ENCODE peak calls at places on chromosomes 7 and 10, in ten cellular contexts. W is stimulated activated CD8-positive, alpha-beta memory T cell treated with anti-CD3 and anti-CD28 coated beads, Interleukin-15, amount 100 ng/mL, for 1 hour; G is left cardiac atrium; T is activated T-helper 1 cell treated with Interleukin-2 at 50 U/mL for 16 hours; E is NCI-H446; R is NCI-H1417; N is NCI-H345; O is HuH-7; B is HTR-8/SVneo; I is NCI-H510A treated with DMSO at 0.1 percent for 48 hours. Q is an unnamed sample.

GRCh38 chr7:27895553-27895952 is 155.6 kb downstream of the TAX1BP1 start:
- DNase-seq in B (no peak), W (no peak), T (no peak), I (no peak), E (no peak), O (no peak), R (no peak), N (no peak), G (no peak), Q (no peak)

GRCh38 chr10:77712207-77712606 is 74.6 kb upstream of the KCNMA1 start:
- DNase-seq in R (no peak), N (no peak), W (no peak), B (no peak), T (no peak), O (no peak), I (no peak), E (no peak), G (no peak), Q (no peak)

GRCh38 chr7:99125505-99125865 is 18.4 kb downstream of the SMURF1 start:
- DNase-seq in N (peak; percentile 86), G (no peak), I (peak; percentile 22), O (no peak), R (no peak), B (no peak), E (no peak), T (no peak), W (no peak), Q (no peak)

GRCh38 chr7:70071786-70072185 is 473.5 kb downstream of the AUTS2 start:
- DNase-seq in O (no peak), W (no peak), R (no peak), N (no peak), I (no peak), T (no peak), E (peak; percentile 12), B (no peak), G (no peak), Q (no peak)

GRCh38 chr10:117653170-117653515 is 110.6 kb downstream of the EMX2 start:
- DNase-seq in R (no peak), E (no peak), N (no peak), G (no peak), W (no peak), O (no peak), B (peak; percentile 70), I (no peak), T (no peak), Q (no peak)

GRCh38 chr7:118846977-118847376 is 622.5 kb downstream of the ANKRD7 start:
- DNase-seq in E (no peak), W (no peak), B (no peak), I (no peak), G (no peak), R (no peak), T (no peak), N (no peak), O (no peak), Q (no peak)

GRCh38 chr7:2926120-2926897 is 82.2 kb upstream of the GNA12 start:
- DNase-seq in R (no peak), G (peak; percentile 13), E (no peak), T (no peak), W (no peak), O (no peak), I (no peak), N (no peak), B (no peak), Q (no peak)

GRCh38 chr7:99428972-99429566 is 9.5 kb downstream of the PTCD1 start:
- DNase-seq in B (no peak), I (no peak), G (no peak), R (no peak), E (no peak), N (peak; percentile 5), O (no peak), W (no peak), T (no peak), Q (no peak)

GRCh38 chr10:42960491-42961155 is 116.2 kb upstream of the RET start:
- DNase-seq in T (no peak), N (no peak), G (no peak), R (no peak), B (peak; percentile 40), O (no peak), W (no peak), E (no peak), I (no peak), Q (no peak)

GRCh38 chr7:35975851-35976454 is 175.1 kb downstream of the SEPTIN7 start:
- DNase-seq in B (peak; percentile 27), R (peak; percentile 70), N (peak; percentile 80), E (peak; percentile 84), O (peak; percentile 67), I (peak; percentile 86), G (no peak), W (peak; percentile 22), T (no peak), Q (no peak)

GRCh38 chr10:133278577-133279265 is 2.1 kb upstream of the ADAM8 start:
- DNase-seq in E (no peak), N (no peak), G (no peak), O (peak; percentile 98), W (peak; percentile 41), T (peak; percentile 47), I (no peak), B (peak; percentile 70), R (peak; percentile 13), Q (no peak)

GRCh38 chr10:61313460-61313859 is 139.7 kb downstream of the TMEM26 start:
- DNase-seq in N (no peak), G (no peak), E (no peak), W (no peak), T (no peak), I (no peak), O (no peak), B (no peak), R (no peak), Q (no peak)

GRCh38 chr10:132408823-132409666 is 12.0 kb downstream of the PWWP2B start:
- DNase-seq in W (no peak), G (no peak), O (no peak), R (no peak), T (no peak), I (no peak), E (no peak), B (no peak), N (no peak), Q (no peak)

GRCh38 chr10:4670737-4671136 is 155.3 kb upstream of the AKR1E2 start:
- DNase-seq in R (no peak), I (no peak), W (no peak), B (no peak), O (no peak), E (no peak), T (no peak), N (no peak), G (no peak), Q (no peak)

GRCh38 chr10:132645630-132646442 is 108.2 kb downstream of the INPP5A start:
- DNase-seq in I (no peak), W (no peak), N (no peak), T (no peak), R (no peak), E (no peak), G (no peak), B (no peak), O (no peak), Q (no peak)

GRCh38 chr10:126398383-126398743 is 10.1 kb upstream of the ADAM12 start:
- DNase-seq in T (no peak), B (no peak), N (no peak), R (no peak), I (no peak), W (no peak), G (no peak), O (no peak), E (no peak), Q (no peak)

GRCh38 chr7:7428806-7429205 is 106.9 kb downstream of the COL28A1 start:
- DNase-seq in G (no peak), B (no peak), T (no peak), E (no peak), O (no peak), R (no peak), N (no peak), I (no peak), W (no peak), Q (no peak)

GRCh38 chr7:37180828-37181549 is 267.7 kb downstream of the ELMO1 start:
- DNase-seq in N (no peak), B (no peak), E (no peak), T (no peak), I (no peak), R (no peak), O (no peak), W (no peak), G (no peak), Q (no peak)

GRCh38 chr10:121436630-121437311 is 161.5 kb downstream of the FGFR2 start:
- DNase-seq in B (no peak), T (no peak), E (no peak), O (no peak), R (no peak), G (no peak), N (no peak), I (no peak), W (no peak), Q (no peak)

GRCh38 chr10:18545626-18546025 is 105.8 kb downstream of the NSUN6 start:
- DNase-seq in W (no peak), N (no peak), O (no peak), R (no peak), E (no peak), I (no peak), T (no peak), G (no peak), B (no peak), Q (no peak)

GRCh38 chr10:76435154-76435553 is 1003.7 kb downstream of the LRMDA start:
- DNase-seq in O (no peak), T (no peak), B (no peak), E (no peak), G (no peak), I (no peak), N (no peak), W (no peak), R (no peak), Q (no peak)

GRCh38 chr10:79055892-79056291 is 12.9 kb upstream of the ZMIZ1 start:
- DNase-seq in N (no peak), G (no peak), E (no peak), T (no peak), I (no peak), O (no peak), W (no peak), R (no peak), B (no peak), Q (no peak)

GRCh38 chr10:26653004-26653403 is 44.5 kb upstream of the PDSS1 start:
- DNase-seq in N (no peak), O (no peak), G (no peak), R (no peak), E (no peak), I (no peak), B (no peak), W (no peak), T (no peak), Q (no peak)

GRCh38 chr7:101998904-101999236 is 181.4 kb downstream of the CUX1 start:
- DNase-seq in E (no peak), T (no peak), O (no peak), R (no peak), G (no peak), N (no peak), B (no peak), I (no peak), W (no peak), Q (no peak)

GRCh38 chr10:14032406-14032998 is 298.2 kb downstream of the FRMD4A start:
- DNase-seq in R (no peak), O (peak; percentile 39), I (no peak), E (no peak), G (no peak), W (peak; percentile 10), T (peak; percentile 28), B (no peak), N (no peak), Q (no peak)

Q was measured in cortex of kidney.